ENCODE peak calls at places on chromosomes 2 and 18, in five cellular contexts. P is A549, X is Panc1, O is IMR-90, W is mesothelial cell of epicardium. C is an unnamed sample.

GRCh38 chr18:23155537-23155936 is 20.3 kb downstream of the CABLES1 start:
- DNase-seq in P (no peak), X (no peak), O (no peak), W (no peak), C (no peak)

GRCh38 chr2:219658861-219659260 is 31.4 kb downstream of the SLC4A3 start:
- DNase-seq in P (no peak), X (no peak), O (no peak), W (no peak), C (no peak)

GRCh38 chr2:2872713-2873449 is 504.7 kb downstream of the EIPR1 start:
- DNase-seq in P (no peak), X (no peak), O (no peak), W (no peak), C (no peak)

GRCh38 chr18:58997811-58998337 is 133.2 kb downstream of the ZNF532 start:
- DNase-seq in P (peak; percentile 79), X (no peak), O (peak; percentile 88), W (no peak), C (peak; percentile 93)

GRCh38 chr2:230416061-230416721 is at the start of gene SP100:
- DNase-seq in P (peak; percentile 69), X (peak; percentile 33), O (peak; percentile 83), W (no peak), C (peak; percentile 74)

GRCh38 chr2:36487947-36488346 is 110.0 kb downstream of the FEZ2 start:
- DNase-seq in P (no peak), X (no peak), O (no peak), W (no peak), C (no peak)

GRCh38 chr2:218086493-218086892 is 17.4 kb downstream of the RUFY4 start:
- DNase-seq in P (no peak), X (no peak), O (no peak), W (no peak), C (no peak)

GRCh38 chr2:154195644-154196221 is 324.0 kb downstream of the GALNT13 start:
- DNase-seq in P (peak; percentile 33), X (no peak), O (no peak), W (no peak), C (no peak)

GRCh38 chr2:212712466-212712865 is 173.9 kb upstream of the ERBB4 start:
- DNase-seq in P (no peak), X (no peak), O (peak; percentile 22), W (no peak), C (no peak)

GRCh38 chr2:56449449-56449860 is 265.7 kb downstream of the CCDC85A start:
- DNase-seq in P (peak; percentile 26), X (no peak), O (no peak), W (no peak), C (no peak)

GRCh38 chr2:191675807-191676667 is 1.9 kb upstream of the NABP1 start:
- DNase-seq in P (no peak), X (no peak), O (no peak), W (no peak), C (no peak)

GRCh38 chr2:230849633-230850357 is 14.9 kb upstream of the ITM2C start:
- DNase-seq in P (peak; percentile 52), X (no peak), O (no peak), W (no peak), C (no peak)

GRCh38 chr2:50448556-50448955 is 583.4 kb downstream of the NRXN1 start:
- DNase-seq in P (no peak), X (no peak), O (no peak), W (no peak), C (no peak)

GRCh38 chr2:215973954-215974699 is 39.2 kb downstream of the MREG start:
- DNase-seq in P (peak; percentile 27), X (no peak), O (no peak), W (no peak), C (no peak)

GRCh38 chr18:3594760-3595241 is 144.8 kb downstream of the TGIF1 start:
- DNase-seq in P (peak; percentile 58), X (no peak), O (peak; percentile 49), W (no peak), C (no peak)

GRCh38 chr2:2331905-2332280 is 818 bp upstream of the MYT1L start:
- DNase-seq in P (no peak), X (no peak), O (no peak), W (no peak), C (no peak)

GRCh38 chr2:134089454-134089853 is 164.4 kb upstream of the MGAT5 start:
- DNase-seq in P (no peak), X (no peak), O (no peak), W (no peak), C (no peak)

GRCh38 chr2:32474391-32474790 is 117.6 kb downstream of the BIRC6 start:
- DNase-seq in P (no peak), X (no peak), O (peak; percentile 25), W (no peak), C (no peak)

GRCh38 chr2:10146366-10147005 is 23.9 kb downstream of the RRM2 start:
- DNase-seq in P (no peak), X (no peak), O (no peak), W (no peak), C (no peak)

GRCh38 chr2:224036731-224037376 is 2.2 kb downstream of the SERPINE2 start:
- DNase-seq in P (no peak), X (no peak), O (no peak), W (no peak), C (no peak)

GRCh38 chr2:137367361-137367760 is 596.9 kb upstream of the HNMT start:
- DNase-seq in P (no peak), X (no peak), O (no peak), W (no peak), C (peak; percentile 10)

DNA sequence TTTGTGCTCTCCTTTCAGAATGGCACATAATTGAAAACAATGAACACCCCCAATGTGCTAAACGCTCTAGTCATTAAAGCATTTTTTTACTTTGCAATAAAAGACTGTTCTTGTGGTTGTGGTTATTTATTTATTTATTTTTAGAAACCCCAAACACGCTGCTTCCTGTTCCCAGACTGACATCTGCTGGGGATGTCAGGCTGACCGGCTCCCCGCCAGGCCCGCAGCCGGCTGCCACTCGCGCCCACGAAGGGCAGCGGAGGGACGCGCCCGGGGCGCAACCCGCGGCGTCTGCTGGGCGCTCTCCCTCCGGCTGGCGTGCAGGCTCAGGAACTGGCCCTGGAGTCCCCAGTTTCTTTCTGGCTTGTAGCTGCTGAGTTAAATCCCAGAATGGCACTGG is 83.1 kb upstream of the SP3 start:
- DNase-seq in P (no peak), X (no peak), O (no peak), W (no peak), C (no peak)
- TF ChIP-seq CTCF in P (no peak), X (no peak), O (no peak), W (no peak), C (no peak)

GRCh38 chr18:64097497-64097896 is 51.4 kb downstream of the LINC00305 start:
- DNase-seq in P (no peak), X (no peak), O (no peak), W (no peak), C (no peak)
- TF ChIP-seq CTCF in P (no peak), X (peak; percentile 5), O (peak; percentile 1), W (peak; percentile 59), C (peak; percentile 45)

GRCh38 chr18:74623047-74623816 is 25.6 kb downstream of the ZNF407 start:
- DNase-seq in P (no peak), X (no peak), O (peak; percentile 24), W (no peak), C (no peak)
- TF ChIP-seq CTCF in P (peak; percentile 39), X (peak; percentile 83), O (peak; percentile 48), W (no peak), C (peak; percentile 73)

GRCh38 chr2:178419123-178419522 is 31.9 kb downstream of the PRKRA start:
- DNase-seq in P (peak; percentile 22), X (no peak), O (peak; percentile 61), W (no peak), C (peak; percentile 29)
- TF ChIP-seq CTCF in P (peak; percentile 44), X (peak; percentile 39), O (peak; percentile 53), W (peak; percentile 46), C (peak; percentile 68)

DNA sequence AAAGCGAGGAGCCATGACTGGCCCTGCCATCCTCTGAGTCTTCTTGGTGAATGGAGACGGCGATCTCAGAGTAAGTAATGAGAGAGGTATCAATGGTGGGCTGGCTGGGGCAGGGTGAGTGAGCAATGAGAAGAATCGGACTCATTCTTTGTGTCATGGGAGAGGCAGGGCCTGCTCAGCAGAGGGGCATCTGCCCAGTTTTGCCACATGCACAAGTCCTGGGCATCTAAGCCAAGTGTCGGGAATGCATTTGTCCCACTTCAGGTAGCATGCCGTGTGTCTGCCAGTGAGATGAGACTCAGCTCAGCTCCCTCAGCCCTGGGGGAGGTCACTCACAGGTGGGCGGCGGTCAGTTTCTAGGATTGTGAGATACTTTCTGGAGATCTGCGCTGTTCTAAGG is 791.0 kb upstream of the RAB6C start:
- DNase-seq in P (no peak), X (no peak), O (no peak), W (no peak), C (no peak)
- TF ChIP-seq CTCF in P (no peak), X (no peak), O (no peak), W (no peak), C (no peak)

GRCh38 chr2:196468394-196468793 is 171.1 kb upstream of the CCDC150 start:
- DNase-seq in P (no peak), X (no peak), O (no peak), W (no peak), C (no peak)
- TF ChIP-seq CTCF in P (no peak), X (peak; percentile 35), O (peak; percentile 3), W (no peak), C (peak; percentile 44)